ENCODE peak calls at places on chromosome 1, in five cellular contexts. G is H9, C is H1, O is neuronal stem cell, K is trophoblast cell. Z is an unnamed sample.

GRCh38 chr1:163875214-163875926 is 553.6 kb downstream of the NUF2 start:
- DNase-seq in G (no peak), C (no peak), O (no peak), K (no peak), Z (peak)

GRCh38 chr1:20035114-20035513 is 34.9 kb upstream of the PLA2G5 start:
- DNase-seq in G (no peak), C (no peak), O (no peak), K (no peak), Z (no peak)

GRCh38 chr1:198849108-198849507 is 210.3 kb downstream of the PTPRC start:
- DNase-seq in G (no peak), C (no peak), O (no peak), K (no peak), Z (no peak)

GRCh38 chr1:21955058-21955457 is 17.9 kb upstream of the HSPG2 start:
- DNase-seq in G (no peak), C (no peak), O (no peak), K (peak), Z (no peak)

GRCh38 chr1:234584926-234585325 is 25.1 kb downstream of the IRF2BP2 start:
- DNase-seq in G (no peak), C (no peak), O (no peak), K (no peak), Z (peak)

GRCh38 chr1:50251592-50252165 is 143.0 kb downstream of the ELAVL4 start:
- DNase-seq in G (peak), C (no peak), O (peak), K (no peak), Z (no peak)

GRCh38 chr1:218809625-218810024 is 364.1 kb upstream of the LYPLAL1 start:
- DNase-seq in G (no peak), C (no peak), O (no peak), K (no peak), Z (no peak)

GRCh38 chr1:157577420-157577819 is 20.5 kb downstream of the FCRL4 start:
- DNase-seq in G (no peak), C (no peak), O (no peak), K (no peak), Z (no peak)

GRCh38 chr1:226083303-226084101 is 21.0 kb downstream of the H3-3A start:
- DNase-seq in G (peak), C (no peak), O (peak), K (peak), Z (peak)

GRCh38 chr1:20682571-20683236 is 21.5 kb upstream of the DDOST start:
- DNase-seq in G (no peak), C (no peak), O (no peak), K (no peak), Z (no peak)

GRCh38 chr1:43056981-43057391 is 98.3 kb upstream of the SLC2A1 start:
- DNase-seq in G (no peak), C (no peak), O (no peak), K (no peak), Z (no peak)

GRCh38 chr1:203186446-203187305 is at the start of gene CHI3L1:
- DNase-seq in G (no peak), C (no peak), O (no peak), K (no peak), Z (no peak)

GRCh38 chr1:235429143-235429542 is 61.9 kb downstream of the TBCE start:
- DNase-seq in G (no peak), C (no peak), O (no peak), K (no peak), Z (no peak)

GRCh38 chr1:151175036-151175741 is 592 bp downstream of the TMOD4 start:
- DNase-seq in G (no peak), C (no peak), O (no peak), K (no peak), Z (no peak)

GRCh38 chr1:53554592-53555305 is 95.5 kb downstream of the DMRTB1 start:
- DNase-seq in G (no peak), C (no peak), O (no peak), K (no peak), Z (no peak)

GRCh38 chr1:210786546-210786945 is 347.4 kb downstream of the KCNH1 start:
- DNase-seq in G (no peak), C (no peak), O (no peak), K (no peak), Z (no peak)

GRCh38 chr1:244273262-244273844 is 178.4 kb downstream of the ADSS2 start:
- DNase-seq in G (no peak), C (no peak), O (no peak), K (no peak), Z (no peak)
- H2BK120ac ChIP-seq in G (no peak), C (no peak), O (no peak), K (no peak), Z (no peak)

GRCh38 chr1:171501305-171502021 is 16.1 kb downstream of the PRRC2C start:
- DNase-seq in G (no peak), C (no peak), O (no peak), K (no peak), Z (no peak)

GRCh38 chr1:171509191-171509590 is 23.9 kb downstream of the PRRC2C start:
- DNase-seq in G (no peak), C (no peak), O (no peak), K (no peak), Z (peak)

GRCh38 chr1:171506525-171507304 is 21.4 kb downstream of the PRRC2C start:
- DNase-seq in G (no peak), C (no peak), O (no peak), K (no peak), Z (peak)

DNA sequence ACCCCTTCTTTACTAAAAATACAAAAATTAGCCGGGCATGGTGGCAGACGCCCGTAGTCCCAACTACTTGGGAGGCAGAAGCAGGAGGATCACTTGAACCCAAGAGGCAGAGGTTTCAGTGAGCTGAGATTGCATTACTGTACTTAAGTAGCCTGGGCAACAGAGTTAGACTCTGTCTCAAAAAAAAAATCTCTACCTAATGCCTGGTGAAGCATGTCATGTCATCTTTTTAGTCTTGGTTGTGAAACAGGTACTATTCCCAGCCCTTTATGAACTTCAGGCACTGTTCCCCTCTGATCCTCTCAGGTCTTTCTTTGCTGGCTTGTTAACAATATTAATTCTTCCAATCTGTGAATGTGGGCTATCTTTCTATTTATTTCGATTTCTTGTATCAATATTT is 22.1 kb downstream of the PRRC2C start:
- DNase-seq in G (no peak), C (no peak), O (no peak), K (no peak), Z (no peak)
- H2BK12ac ChIP-seq in G (no peak), C (no peak), O (no peak), K (no peak), Z (no peak)

GRCh38 chr1:44807364-44808062 is 362 bp upstream of the DYNLT4 start:
- DNase-seq in G (peak), C (peak), O (peak), K (peak), Z (peak)

GRCh38 chr1:44808063-44808937 is at the start of gene BTBD19:
- DNase-seq in G (peak), C (no peak), O (no peak), K (peak), Z (peak)

GRCh38 chr1:44811234-44811633 is 2.9 kb downstream of the BTBD19 start:
- DNase-seq in G (no peak), C (no peak), O (no peak), K (no peak), Z (peak)

GRCh38 chr1:44810101-44810761 is 1.9 kb downstream of the BTBD19 start:
- DNase-seq in G (peak), C (no peak), O (no peak), K (peak), Z (peak)

DNA sequence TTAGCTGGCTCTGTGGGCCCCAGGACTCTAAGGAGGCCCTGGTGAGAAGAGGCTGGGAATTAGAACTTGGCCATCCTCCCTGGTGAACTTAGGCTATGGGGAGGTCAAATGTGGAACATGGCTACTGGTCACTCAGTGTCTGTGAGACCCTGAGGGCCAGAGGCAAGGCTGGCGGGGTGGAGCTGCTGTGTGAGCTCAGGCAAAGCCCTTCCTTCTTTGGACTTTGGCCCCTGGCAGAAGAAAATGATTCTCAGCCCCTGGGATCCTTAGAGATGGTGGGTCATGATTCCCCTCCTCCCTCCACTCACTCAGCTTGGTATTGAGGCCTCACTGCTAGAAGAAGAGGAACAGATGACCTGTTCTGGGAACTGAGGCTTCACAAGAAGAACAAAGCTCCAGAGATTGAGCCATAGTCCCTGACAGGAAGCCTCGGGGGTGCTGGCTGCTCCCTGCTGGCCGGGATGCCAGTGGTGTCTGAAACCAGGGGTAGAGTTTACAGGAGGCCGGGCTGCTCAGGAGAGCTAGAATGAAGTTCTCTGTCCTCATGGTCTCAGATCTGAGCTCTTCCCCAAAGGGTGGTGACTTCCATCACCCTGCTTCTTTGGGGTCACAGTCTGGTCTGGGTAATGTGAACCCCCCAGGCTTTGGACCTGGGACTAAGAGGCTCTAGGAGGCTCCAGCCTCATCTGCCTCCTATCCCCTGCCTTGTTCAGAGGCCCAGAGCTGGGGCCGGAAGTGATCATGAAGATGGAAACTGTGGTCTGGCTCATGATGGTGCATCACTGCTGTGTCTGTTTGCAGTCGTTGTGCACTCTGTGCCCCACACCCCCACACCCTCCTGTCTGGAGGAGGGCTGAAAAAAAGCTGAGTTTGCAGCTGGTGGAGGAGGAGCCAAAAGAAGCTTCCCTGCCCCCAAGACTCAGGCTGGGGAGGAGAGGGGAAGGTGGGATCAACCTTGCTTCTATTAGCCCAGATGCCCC is 905 bp downstream of the BTBD19 start:
- DNase-seq in G (peak), C (no peak), O (no peak), K (peak), Z (peak)
- H3K27ac ChIP-seq in G (no peak), C (peak), O (peak), K (peak), Z (peak)

DNA sequence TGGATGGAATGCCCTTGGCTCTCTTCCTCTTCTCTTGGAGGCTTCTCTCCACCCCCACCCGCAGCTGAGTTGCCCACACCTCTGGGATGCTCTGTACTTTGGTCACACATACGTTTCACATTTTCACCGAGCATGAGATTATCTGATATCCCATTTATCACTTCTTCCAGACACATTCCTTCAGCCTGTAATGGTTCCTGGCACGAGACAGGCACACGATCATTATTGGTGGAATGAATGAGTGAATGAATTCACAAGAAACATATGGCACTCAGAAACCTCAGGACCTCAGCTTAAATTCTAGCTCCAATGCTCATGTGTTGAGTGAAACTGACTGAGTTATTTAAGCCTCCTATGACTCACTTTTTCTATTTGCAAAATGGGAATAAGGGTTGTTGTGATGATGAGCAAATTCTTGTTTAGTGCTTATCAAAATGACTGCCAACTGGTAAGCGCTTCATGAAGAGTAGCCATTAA is 242.7 kb upstream of the JUN start:
- DNase-seq in G (no peak), C (no peak), O (no peak), K (peak), Z (peak)
- H2BK120ac ChIP-seq in G (no peak), C (no peak), O (no peak), K (no peak), Z (peak)

DNA sequence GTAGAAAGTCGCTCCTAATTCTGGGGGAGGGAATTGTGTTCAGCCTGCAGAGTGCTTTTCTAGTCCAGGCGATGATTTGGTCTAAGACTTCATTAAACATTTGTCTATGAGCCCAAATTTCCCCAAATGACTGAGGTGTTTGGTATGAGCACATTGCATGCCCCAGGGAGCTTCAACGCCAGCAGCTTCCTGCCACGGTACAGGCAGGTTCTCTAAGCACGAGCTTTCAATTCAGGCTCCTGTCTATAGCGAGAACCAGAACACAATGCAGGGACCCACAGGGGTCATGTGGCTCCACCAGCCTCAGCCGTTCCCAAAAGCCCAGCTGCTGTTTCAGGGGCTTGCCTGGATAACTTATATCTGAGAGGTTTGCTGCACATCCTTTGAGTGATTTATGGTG is 34.1 kb upstream of the H6PD start:
- DNase-seq in G (no peak), C (no peak), O (no peak), K (peak), Z (no peak)
- H2BK12ac ChIP-seq in G (no peak), C (no peak), O (no peak), K (no peak), Z (no peak)

GRCh38 chr1:63984891-63985290 is 211.1 kb downstream of the ROR1 start:
- DNase-seq in G (no peak), C (no peak), O (no peak), K (peak), Z (peak)
- H3K27ac ChIP-seq in G (no peak), C (no peak), O (no peak), K (peak), Z (no peak)

GRCh38 chr1:94247146-94248094 is 10.0 kb upstream of the ARHGAP29 start:
- DNase-seq in G (peak), C (no peak), O (peak), K (peak), Z (peak)
- H2BK120ac ChIP-seq in G (no peak), C (no peak), O (no peak), K (peak), Z (no peak)

DNA sequence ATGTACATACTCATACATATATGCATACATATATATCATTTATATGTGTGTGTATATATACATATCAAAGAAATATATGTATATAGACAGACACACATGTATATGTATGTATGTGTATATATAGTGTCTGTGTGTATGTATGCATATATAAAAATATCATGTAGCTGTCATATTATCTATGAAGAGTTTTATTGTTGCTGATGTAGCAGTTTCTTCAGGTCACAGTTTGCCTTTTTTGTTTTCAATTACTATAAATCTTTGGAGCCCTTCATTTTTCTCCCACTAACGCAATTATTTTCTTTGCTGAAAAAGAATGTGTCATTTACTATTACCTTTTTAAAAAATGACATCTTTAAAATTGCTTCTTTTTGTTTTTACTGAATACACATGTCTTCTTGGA is 904.5 kb downstream of the PLA2G4A start:
- DNase-seq in G (no peak), C (no peak), O (no peak), K (no peak), Z (no peak)
- H2BK12ac ChIP-seq in G (no peak), C (no peak), O (no peak), K (no peak), Z (no peak)

GRCh38 chr1:109331113-109331512 is 24.3 kb upstream of the MYBPHL start:
- DNase-seq in G (no peak), C (no peak), O (no peak), K (no peak), Z (no peak)
- H3K27ac ChIP-seq in G (no peak), C (no peak), O (no peak), K (no peak), Z (no peak)

GRCh38 chr1:94591791-94592565 is 50.4 kb upstream of the F3 start:
- DNase-seq in G (no peak), C (no peak), O (peak), K (no peak), Z (no peak)
- H2BK120ac ChIP-seq in G (no peak), C (no peak), O (no peak), K (peak), Z (no peak)

Z was measured in mesenchymal stem cell.